ENCODE peak calls at places on chromosome 22, in seven cellular contexts. L, K, R, Y, B, J and Z are unnamed samples.

GRCh38 chr22:37240941-37241320 is 3.1 kb downstream of the RAC2 start:
- DNase-seq in L (no peak), K (no peak), R (peak; percentile 19), Y (no peak), B (no peak), J (no peak), Z (no peak)

GRCh38 chr22:43094085-43094484 is 4.9 kb upstream of the TTLL1 start:
- DNase-seq in L (no peak), K (no peak), R (no peak), Y (peak; percentile 62), B (no peak), J (no peak), Z (peak; percentile 53)

GRCh38 chr22:20567993-20568417 is 60.6 kb downstream of the MED15 start:
- DNase-seq in L (peak; percentile 23), K (no peak), R (no peak), Y (no peak), B (peak; percentile 40), J (no peak), Z (no peak)

GRCh38 chr22:37708580-37709444 is 12.0 kb downstream of the TRIOBP start:
- DNase-seq in L (no peak), K (no peak), R (no peak), Y (no peak), B (no peak), J (no peak), Z (no peak)

GRCh38 chr22:30785527-30785926 is 90.9 kb downstream of the OSBP2 start:
- DNase-seq in L (no peak), K (no peak), R (no peak), Y (no peak), B (no peak), J (no peak), Z (no peak)

GRCh38 chr22:19016081-19016480 is 80.0 kb upstream of the PRODH start:
- DNase-seq in L (no peak), K (no peak), R (no peak), Y (no peak), B (no peak), J (no peak), Z (no peak)

GRCh38 chr22:28217277-28217676 is 298.2 kb upstream of the PITPNB start:
- DNase-seq in L (no peak), K (no peak), R (no peak), Y (no peak), B (no peak), J (no peak), Z (no peak)

GRCh38 chr22:37803195-37803635 is 4.5 kb upstream of the GCAT start:
- DNase-seq in L (no peak), K (peak; percentile 20), R (no peak), Y (no peak), B (peak; percentile 79), J (peak; percentile 92), Z (no peak)

GRCh38 chr22:27801616-27802388 is at the start of gene MN1:
- DNase-seq in L (no peak), K (peak; percentile 68), R (peak; percentile 89), Y (peak; percentile 25), B (peak; percentile 86), J (no peak), Z (peak; percentile 48)

GRCh38 chr22:44753189-44754042 is 1.0 kb downstream of the ARHGAP8 start:
- DNase-seq in L (no peak), K (no peak), R (no peak), Y (no peak), B (peak; percentile 54), J (no peak), Z (no peak)

GRCh38 chr22:31081963-31082605 is 966 bp downstream of the SMTN start:
- DNase-seq in L (no peak), K (peak; percentile 69), R (peak; percentile 14), Y (peak; percentile 13), B (no peak), J (no peak), Z (no peak)

GRCh38 chr22:38954414-38955043 is 2.9 kb upstream of the APOBEC3A start:
- DNase-seq in L (no peak), K (no peak), R (no peak), Y (no peak), B (no peak), J (no peak), Z (no peak)

GRCh38 chr22:35914665-35915476 is 113.8 kb downstream of the RBFOX2 start:
- DNase-seq in L (peak; percentile 80), K (peak; percentile 88), R (peak; percentile 62), Y (peak; percentile 68), B (peak; percentile 97), J (peak; percentile 71), Z (peak; percentile 58)

GRCh38 chr22:23835773-23836144 is 3.0 kb downstream of the DERL3 start:
- DNase-seq in L (no peak), K (no peak), R (peak; percentile 8), Y (no peak), B (no peak), J (no peak), Z (no peak)

GRCh38 chr22:39101226-39101625 is 4.2 kb downstream of the APOBEC3H start:
- DNase-seq in L (no peak), K (no peak), R (no peak), Y (no peak), B (no peak), J (no peak), Z (no peak)

GRCh38 chr22:22616636-22617035 is 27.8 kb upstream of the GGTLC2 start:
- DNase-seq in L (no peak), K (no peak), R (no peak), Y (no peak), B (no peak), J (peak; percentile 40), Z (no peak)

GRCh38 chr22:29710193-29710592 is 9.6 kb upstream of the CABP7 start:
- DNase-seq in L (no peak), K (no peak), R (no peak), Y (no peak), B (no peak), J (no peak), Z (no peak)

GRCh38 chr22:29705651-29706050 is 14.2 kb upstream of the CABP7 start:
- DNase-seq in L (no peak), K (no peak), R (peak; percentile 22), Y (no peak), B (no peak), J (no peak), Z (no peak)

GRCh38 chr22:29706493-29706892 is 13.3 kb upstream of the CABP7 start:
- DNase-seq in L (no peak), K (no peak), R (peak; percentile 25), Y (no peak), B (peak; percentile 69), J (no peak), Z (no peak)

GRCh38 chr22:29706991-29707390 is 12.8 kb upstream of the CABP7 start:
- DNase-seq in L (no peak), K (no peak), R (no peak), Y (no peak), B (no peak), J (no peak), Z (no peak)

DNA sequence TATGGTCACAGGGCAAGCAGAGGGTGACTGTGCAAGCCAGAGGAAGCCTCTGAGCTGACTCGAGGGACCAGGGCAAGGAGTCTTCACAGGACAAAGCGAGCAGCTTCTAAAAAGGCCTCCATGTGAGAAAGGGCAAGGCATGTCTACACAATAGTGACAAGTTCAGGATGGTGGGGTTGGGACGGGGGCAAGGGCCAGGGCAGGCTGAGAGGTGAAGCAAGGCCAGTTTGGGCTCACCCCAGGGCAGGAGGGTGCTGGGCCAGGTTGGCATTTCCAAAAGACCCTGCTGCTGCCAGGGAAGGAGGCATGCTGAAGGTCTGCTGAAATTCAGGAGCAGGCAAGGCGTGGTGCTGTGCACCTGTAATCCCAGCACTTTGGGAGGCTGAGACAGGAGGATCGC is 12.3 kb upstream of the CABP7 start:
- DNase-seq in L (no peak), K (no peak), R (no peak), Y (no peak), B (no peak), J (no peak), Z (no peak)
- H3K4me1 ChIP-seq in L (peaks cover 13% of the 10 kb centered on the region), K (no peaks in the 10 kb centered on the region), R (no peaks in the 10 kb centered on the region), Y (peaks cover 30% of the 10 kb centered on the region), B (peaks cover 27% of the 10 kb centered on the region), J (no peaks in the 10 kb centered on the region), Z (peaks cover 21% of the 10 kb centered on the region)

GRCh38 chr22:46035380-46035741 is 58.4 kb upstream of the WNT7B start:
- DNase-seq in L (no peak), K (no peak), R (no peak), Y (no peak), B (no peak), J (no peak), Z (no peak)
- TF ChIP-seq POLR2AphosphoS5 in L (peak; percentile 44), K (no peak), R (peak; percentile 69), Y (no peak), B (no peak), J (no peak), Z (no peak)

GRCh38 chr22:17665248-17665647 is 26.7 kb downstream of the BCL2L13 start:
- DNase-seq in L (no peak), K (no peak), R (no peak), Y (no peak), B (no peak), J (no peak), Z (no peak)
- H3K36me3 ChIP-seq in L (peaks cover 2% of the 10 kb centered on the region), K (no peaks in the 10 kb centered on the region), R (peaks cover 7% of the 10 kb centered on the region), Y (peaks cover 20% of the 10 kb centered on the region), B (peaks cover 18% of the 10 kb centered on the region), J (peaks cover 62% of the 10 kb centered on the region), Z (peaks cover 65% of the 10 kb centered on the region)

DNA sequence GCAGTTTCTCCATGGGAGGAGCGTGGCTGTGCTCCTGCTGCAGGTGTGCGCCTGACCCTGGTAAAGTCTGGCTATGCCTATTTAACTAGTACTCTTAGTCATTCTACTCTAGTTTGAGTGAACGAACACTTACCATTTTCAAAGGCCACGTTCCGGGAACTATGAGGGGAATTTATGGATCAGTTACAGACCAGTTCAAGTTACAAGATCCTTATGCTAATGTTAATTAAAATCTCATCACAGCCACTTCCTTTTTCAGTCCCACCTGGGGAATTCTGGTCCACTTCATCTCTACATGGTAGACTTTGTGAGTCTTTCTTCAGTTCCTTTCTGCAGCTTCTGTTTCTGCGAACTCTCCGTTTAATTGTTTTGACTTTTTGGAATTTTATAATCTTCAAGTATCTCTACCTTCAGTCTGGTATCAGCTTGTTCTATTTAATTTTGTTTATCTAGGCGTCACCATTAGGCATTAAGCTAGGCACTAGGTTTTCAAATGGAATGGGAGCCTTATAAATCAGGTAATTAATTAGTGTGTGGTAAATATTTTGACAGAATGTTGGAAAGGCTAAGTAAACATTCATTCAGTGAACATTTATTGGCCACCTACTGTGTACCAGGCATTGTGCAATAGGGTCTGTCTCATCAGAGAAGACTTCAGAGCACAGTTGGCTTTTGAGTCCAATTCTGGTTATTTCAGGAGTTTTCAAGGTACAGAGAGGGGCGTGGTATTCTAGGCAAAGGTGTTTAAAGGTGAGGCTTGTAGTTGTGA is 78.9 kb downstream of the GRK3 start:
- DNase-seq in L (no peak), K (no peak), R (no peak), Y (no peak), B (peak; percentile 35), J (no peak), Z (no peak)
- H3K4me1 ChIP-seq in L (peaks cover 13% of the 10 kb centered on the region), K (no peaks in the 10 kb centered on the region), R (peaks cover 6% of the 10 kb centered on the region), Y (peaks cover 9% of the 10 kb centered on the region), B (peaks cover 29% of the 10 kb centered on the region), J (no peaks in the 10 kb centered on the region), Z (no peaks in the 10 kb centered on the region)

GRCh38 chr22:49812838-49813237 is 14.8 kb downstream of the BRD1 start:
- DNase-seq in L (no peak), K (no peak), R (no peak), Y (no peak), B (no peak), J (no peak), Z (peak; percentile 40)
- TF ChIP-seq POLR2AphosphoS5 in L (no peak), K (no peak), R (no peak), Y (no peak), B (no peak), J (no peak), Z (no peak)